ENCODE peak calls at places on chromosomes 3 and 15, in eight cellular contexts. P, K, S, Y, B, D, E and C are unnamed samples.

GRCh38 chr3:38519651-38520050 is 23.5 kb downstream of the EXOG start:
- DNase-seq in K (no peak), B (no peak), P (no peak), E (no peak), Y (no peak), D (no peak), S (no peak), C (peak)

GRCh38 chr3:125200731-125201139 is 11.8 kb downstream of the SLC12A8 start:
- DNase-seq in P (no peak), S (no peak), B (no peak), Y (no peak), K (no peak), D (no peak), E (no peak), C (no peak)

GRCh38 chr3:177037241-177037640 is 160.0 kb downstream of the TBL1XR1 start:
- DNase-seq in S (no peak), E (no peak), D (peak), K (no peak), B (no peak), P (no peak), Y (no peak), C (no peak)

GRCh38 chr3:171646357-171647133 is 163.7 kb downstream of the PLD1 start:
- DNase-seq in D (peak), Y (peak), B (peak), P (peak), K (peak), E (peak), S (peak), C (peak)

GRCh38 chr3:43531835-43532234 is 90.0 kb downstream of the ANO10 start:
- DNase-seq in E (no peak), Y (no peak), B (no peak), P (no peak), S (no peak), K (peak), D (peak), C (no peak)

GRCh38 chr3:14268897-14269296 is 90.3 kb downstream of the LSM3 start:
- DNase-seq in K (no peak), P (no peak), S (no peak), Y (no peak), D (no peak), E (no peak), B (no peak), C (no peak)

GRCh38 chr15:39685999-39686613 is 96.5 kb downstream of the FSIP1 start:
- DNase-seq in P (peak), Y (peak), E (peak), D (peak), B (peak), K (peak), S (peak), C (peak)

GRCh38 chr3:127213381-127213918 is 20.5 kb downstream of the PRR23E start:
- DNase-seq in Y (no peak), P (no peak), B (no peak), S (no peak), K (no peak), D (no peak), E (no peak), C (no peak)

GRCh38 chr3:195807681-195808121 is 4.0 kb downstream of the MUC4 start:
- DNase-seq in S (no peak), E (no peak), P (no peak), K (no peak), B (peak), D (no peak), Y (no peak), C (no peak)

GRCh38 chr3:8500208-8500961 is 1.2 kb upstream of the LMCD1 start:
- DNase-seq in P (peak), D (peak), Y (peak), E (no peak), S (peak), B (no peak), K (peak), C (peak)

GRCh38 chr3:170941551-170941950 is 33.1 kb upstream of the EIF5A2 start:
- DNase-seq in S (no peak), D (no peak), Y (no peak), B (no peak), K (peak), P (no peak), E (no peak), C (no peak)

GRCh38 chr15:70762469-70763119 is 764 bp downstream of the UACA start:
- DNase-seq in K (peak), S (peak), B (no peak), E (peak), Y (peak), P (peak), D (peak), C (peak)

GRCh38 chr15:74464897-74465296 is 3.9 kb upstream of the UBL7 start:
- DNase-seq in E (no peak), S (no peak), Y (no peak), D (no peak), K (no peak), P (no peak), B (no peak), C (no peak)

GRCh38 chr15:39125904-39126303 is 455.0 kb upstream of the THBS1 start:
- DNase-seq in D (peak), B (peak), S (peak), P (peak), Y (peak), E (peak), K (peak), C (peak)

GRCh38 chr3:152858170-152858800 is 23.4 kb downstream of the P2RY1 start:
- DNase-seq in K (no peak), E (no peak), S (no peak), Y (no peak), B (no peak), D (no peak), P (no peak), C (no peak)

GRCh38 chr15:91263632-91264477 is 163.8 kb downstream of the SV2B start:
- DNase-seq in E (no peak), P (no peak), K (no peak), B (no peak), D (peak), S (no peak), Y (no peak), C (no peak)

GRCh38 chr3:99484871-99485270 is 153.5 kb upstream of the COL8A1 start:
- DNase-seq in P (no peak), K (no peak), E (no peak), D (peak), B (no peak), Y (no peak), S (peak), C (no peak)

GRCh38 chr3:6747017-6747416 is 113.9 kb upstream of the GRM7 start:
- DNase-seq in E (no peak), B (no peak), D (no peak), P (no peak), S (no peak), Y (no peak), K (no peak), C (no peak)

GRCh38 chr15:89448825-89449224 is 47.6 kb downstream of the RHCG start:
- DNase-seq in Y (peak), K (no peak), D (no peak), S (peak), B (no peak), P (no peak), E (no peak), C (no peak)

GRCh38 chr3:33383951-33384350 is 56.3 kb downstream of the UBP1 start:
- DNase-seq in B (no peak), P (no peak), D (no peak), E (no peak), K (no peak), Y (no peak), S (no peak), C (no peak)
- TF ChIP-seq EZH2phosphoT487 in B (no peak), P (no peak), D (no peak), E (no peak), K (no peak), Y (no peak), S (no peak), C (no peak)

DNA sequence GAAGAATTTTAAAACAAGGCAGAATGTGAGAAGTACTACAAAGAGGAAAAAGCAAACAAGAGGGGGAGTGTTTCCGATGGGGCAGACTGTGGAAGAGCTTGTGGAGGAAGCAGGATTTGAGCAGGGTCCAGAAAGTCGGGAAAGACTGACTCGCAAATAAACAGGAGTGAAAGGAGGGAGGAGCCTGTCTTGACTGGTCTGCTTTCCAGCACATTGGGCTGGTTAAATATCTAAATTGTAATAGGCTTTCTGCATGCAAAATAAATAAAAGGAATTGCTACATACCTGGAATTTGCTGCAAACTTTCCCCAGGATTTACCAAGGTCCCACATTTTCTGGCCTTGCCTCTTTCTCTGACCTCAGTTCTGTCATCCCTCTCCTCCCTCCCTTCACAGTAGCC is 132.0 kb downstream of the RORA start:
- DNase-seq in P (no peak), D (no peak), E (no peak), Y (no peak), S (no peak), B (no peak), K (no peak), C (no peak)
- TF ChIP-seq EZH2phosphoT487 in P (no peak), D (no peak), E (no peak), Y (no peak), S (no peak), B (no peak), K (no peak), C (no peak)

GRCh38 chr15:66921319-66921718 is 144.1 kb upstream of the SMAD3 start:
- DNase-seq in P (no peak), B (peak), S (no peak), D (no peak), Y (no peak), K (no peak), E (no peak), C (no peak)

GRCh38 chr15:66924889-66925288 is 140.5 kb upstream of the SMAD3 start:
- DNase-seq in B (no peak), D (no peak), K (no peak), Y (no peak), E (no peak), P (no peak), S (no peak), C (no peak)

GRCh38 chr15:66925721-66926120 is 139.7 kb upstream of the SMAD3 start:
- DNase-seq in D (no peak), Y (no peak), E (no peak), B (no peak), P (no peak), K (no peak), S (no peak), C (no peak)

GRCh38 chr15:66922608-66923007 is 142.8 kb upstream of the SMAD3 start:
- DNase-seq in P (no peak), Y (no peak), D (no peak), S (no peak), E (no peak), B (no peak), K (no peak), C (no peak)

GRCh38 chr15:66923438-66923881 is 141.9 kb upstream of the SMAD3 start:
- DNase-seq in K (peak), E (peak), B (peak), S (peak), Y (peak), P (peak), D (peak), C (peak)
- TF ChIP-seq EZH2phosphoT487 in K (no peak), E (no peak), B (no peak), S (no peak), Y (no peak), P (no peak), D (no peak), C (no peak)

DNA sequence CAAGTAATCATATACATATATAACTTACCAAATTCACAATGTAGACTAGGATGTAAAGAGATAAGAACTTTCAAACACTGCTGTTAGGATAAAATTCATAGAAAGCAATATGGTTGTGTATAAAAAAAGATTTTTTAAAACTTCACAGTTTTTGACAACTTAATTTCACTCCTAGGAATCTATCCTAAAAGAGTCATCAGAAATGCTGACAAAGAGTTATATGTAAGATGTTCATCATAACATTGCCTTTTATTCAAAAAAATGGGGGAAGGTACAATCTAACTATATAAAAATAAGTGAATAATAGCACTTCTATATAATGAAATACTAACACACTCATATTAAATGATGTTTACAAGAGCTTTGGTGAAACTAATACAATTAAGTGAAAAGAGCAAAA is 4.3 kb upstream of the CLDN18 start:
- DNase-seq in S (no peak), P (no peak), E (no peak), D (no peak), Y (no peak), K (no peak), B (no peak), C (no peak)
- TF ChIP-seq EZH2phosphoT487 in S (no peak), P (no peak), E (no peak), D (no peak), Y (no peak), K (no peak), B (no peak), C (no peak)

GRCh38 chr3:108171095-108171494 is 51.1 kb downstream of the IFT57 start:
- DNase-seq in Y (no peak), B (no peak), E (no peak), D (no peak), P (no peak), K (no peak), S (no peak), C (no peak)
- TF ChIP-seq EZH2phosphoT487 in Y (no peak), B (no peak), E (no peak), D (no peak), P (no peak), K (no peak), S (no peak), C (no peak)

GRCh38 chr3:192273001-192273400 is 454.3 kb downstream of the FGF12 start:
- DNase-seq in Y (no peak), D (no peak), K (no peak), E (no peak), S (no peak), B (no peak), P (no peak), C (no peak)

GRCh38 chr3:192275741-192276355 is 451.5 kb downstream of the FGF12 start:
- DNase-seq in B (no peak), E (no peak), D (no peak), Y (no peak), K (no peak), P (no peak), S (no peak), C (no peak)

DNA sequence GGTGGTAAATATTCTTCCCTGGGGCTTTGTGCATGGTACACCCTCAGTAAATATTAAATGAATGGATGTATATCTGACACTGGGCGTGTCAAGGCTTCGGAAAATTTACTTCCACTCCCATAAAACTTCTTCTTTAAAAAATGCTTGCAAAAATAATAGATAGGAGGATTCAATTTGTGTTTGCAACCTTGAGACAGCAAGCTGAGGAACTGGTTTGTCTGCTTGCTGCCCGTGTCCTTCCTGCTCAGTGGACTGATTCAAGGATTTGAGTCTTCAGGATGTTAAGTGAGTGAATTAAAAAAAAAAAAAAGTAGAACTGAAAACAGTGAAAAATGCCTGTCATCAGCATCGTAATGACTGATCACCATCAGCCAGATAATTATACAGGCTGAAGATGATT is 453.7 kb downstream of the FGF12 start:
- DNase-seq in E (no peak), Y (no peak), B (no peak), D (no peak), P (no peak), K (peak), S (no peak), C (peak)
- TF ChIP-seq EZH2phosphoT487 in E (no peak), Y (no peak), B (no peak), D (no peak), P (no peak), K (no peak), S (no peak), C (no peak)

GRCh38 chr3:12049675-12050074 is 45.5 kb downstream of the SYN2 start:
- DNase-seq in E (no peak), P (peak), K (peak), B (no peak), Y (no peak), S (peak), D (peak), C (peak)
- TF ChIP-seq EZH2phosphoT487 in E (no peak), P (no peak), K (no peak), B (no peak), Y (no peak), S (no peak), D (no peak), C (no peak)

DNA sequence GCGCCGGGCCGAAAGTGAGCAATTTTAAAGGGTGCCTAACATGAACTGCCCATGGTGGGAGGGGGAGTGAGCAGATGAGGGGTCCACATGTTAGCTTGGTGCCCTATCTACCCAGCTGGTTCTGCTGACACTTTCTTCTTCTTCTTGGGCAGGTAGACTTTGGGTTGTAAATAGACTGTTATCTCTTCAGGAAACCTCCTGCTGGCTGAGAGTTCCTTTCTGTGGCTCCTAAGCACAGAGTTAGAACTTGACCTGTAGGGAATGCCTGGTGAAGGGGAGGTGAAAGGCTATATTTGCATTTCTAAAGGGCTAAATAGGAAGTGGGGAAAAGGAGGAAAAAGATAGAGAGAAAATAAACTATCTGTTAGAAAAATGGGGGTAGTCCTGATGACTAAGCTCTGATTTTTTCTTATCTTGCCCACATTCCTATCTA is 521.4 kb upstream of the TGFBR2 start:
- DNase-seq in Y (no peak), S (peak), P (no peak), E (no peak), D (no peak), B (no peak), K (no peak), C (peak)
- TF ChIP-seq EZH2phosphoT487 in Y (no peak), S (no peak), P (no peak), E (no peak), D (no peak), B (no peak), K (no peak), C (no peak)